ENCODE peak calls at places on chromosomes 5 and 9, in four cellular contexts. E is fibroblast of lung, J is spleen, G is psoas muscle. P is an unnamed sample.

GRCh38 chr9:84759300-84759750 is 89.8 kb downstream of the NTRK2 start:
- DNase-seq in G (no peak), J (no peak), E (no peak), P (no peak)

GRCh38 chr5:169686137-169686536 is 49.1 kb downstream of the DOCK2 start:
- DNase-seq in J (no peak), E (no peak), G (no peak), P (no peak)

GRCh38 chr9:109518621-109519335 is 20.7 kb upstream of the PTPN3 start:
- DNase-seq in J (no peak), G (no peak), E (no peak), P (no peak)

GRCh38 chr5:125372694-125373621 is 626.5 kb upstream of the ZNF608 start:
- DNase-seq in J (no peak), G (no peak), E (peak; percentile 81), P (no peak)

GRCh38 chr9:18238254-18238653 is 235.7 kb upstream of the ADAMTSL1 start:
- DNase-seq in J (no peak), E (peak; percentile 76), G (no peak), P (no peak)

GRCh38 chr9:33924978-33925797 is 108.2 kb downstream of the UBE2R2 start:
- DNase-seq in E (peak; percentile 41), G (no peak), J (no peak), P (peak; percentile 63)

GRCh38 chr5:81245871-81246235 is 12.7 kb downstream of the CKMT2 start:
- DNase-seq in J (no peak), E (no peak), G (no peak), P (no peak)

GRCh38 chr9:109455391-109455790 is 42.7 kb downstream of the PTPN3 start:
- DNase-seq in E (no peak), G (no peak), J (no peak), P (no peak)

GRCh38 chr5:1315709-1316587 is 21.1 kb upstream of the TERT start:
- DNase-seq in G (peak; percentile 53), E (no peak), J (peak; percentile 84), P (peak; percentile 93)

GRCh38 chr9:116687762-116688160 is 656 bp downstream of the TRIM32 start:
- DNase-seq in J (no peak), E (no peak), G (no peak), P (peak; percentile 20)

GRCh38 chr9:78879324-78880100 is 582.6 kb downstream of the PSAT1 start:
- DNase-seq in G (no peak), E (no peak), J (no peak), P (no peak)

GRCh38 chr5:117103703-117104102 is 529.1 kb upstream of the SEMA6A start:
- DNase-seq in E (no peak), G (no peak), J (no peak), P (no peak)

GRCh38 chr9:129177791-129178578 is at the start of gene IER5L:
- DNase-seq in G (peak; percentile 97), J (peak; percentile 97), E (peak; percentile 91), P (peak; percentile 95)

GRCh38 chr5:173746050-173746449 is 129.6 kb upstream of the BOD1 start:
- DNase-seq in E (peak; percentile 68), G (no peak), J (no peak), P (no peak)

GRCh38 chr5:79236364-79236969 is 536 bp downstream of the JMY start:
- DNase-seq in E (peak; percentile 43), G (no peak), J (no peak), P (no peak)

GRCh38 chr9:13445123-13445522 is 165.6 kb upstream of the MPDZ start:
- DNase-seq in G (peak; percentile 27), J (no peak), E (peak; percentile 27), P (no peak)

GRCh38 chr5:150263801-150264621 is 25.6 kb downstream of the CAMK2A start:
- DNase-seq in E (peak; percentile 92), G (peak; percentile 65), J (no peak), P (no peak)

GRCh38 chr5:17056056-17056690 is 120.1 kb upstream of the MYO10 start:
- DNase-seq in E (peak; percentile 66), G (no peak), J (no peak), P (peak; percentile 83)

GRCh38 chr5:56633950-56634349 is 181.4 kb upstream of the MAP3K1 start:
- DNase-seq in J (no peak), G (no peak), E (no peak), P (no peak)

GRCh38 chr5:132446621-132447020 is 44.0 kb downstream of the IRF1 start:
- DNase-seq in G (peak; percentile 87), E (peak; percentile 62), J (no peak), P (peak; percentile 46)

GRCh38 chr5:173329370-173330150 is 1.3 kb upstream of the STC2 start:
- DNase-seq in E (no peak), G (no peak), J (no peak), P (no peak)

GRCh38 chr5:180602481-180603075 is 11.3 kb upstream of the SCGB3A1 start:
- DNase-seq in E (no peak), G (peak; percentile 16), J (no peak), P (no peak)

GRCh38 chr5:114999176-114999575 is 170.5 kb downstream of the TRIM36 start:
- DNase-seq in J (no peak), E (no peak), G (peak; percentile 48), P (no peak)

GRCh38 chr5:86968311-86968753 is 299.4 kb upstream of the RASA1 start:
- DNase-seq in E (peak; percentile 80), J (no peak), G (peak; percentile 39), P (no peak)

GRCh38 chr5:27494845-27495244 is 456.5 kb upstream of the CDH9 start:
- DNase-seq in E (peak; percentile 38), G (no peak), J (no peak), P (no peak)

GRCh38 chr9:110443146-110443877 is 105.6 kb upstream of the TXNDC8 start:
- DNase-seq in E (peak; percentile 76), J (no peak), G (no peak), P (no peak)

GRCh38 chr9:2984481-2984880 is 140.6 kb upstream of the PUM3 start:
- DNase-seq in G (no peak), J (no peak), E (no peak), P (no peak)

GRCh38 chr5:163565931-163566608 is 60.7 kb downstream of the MAT2B start:
- DNase-seq in J (peak; percentile 79), E (peak; percentile 35), G (no peak), P (peak; percentile 57)

GRCh38 chr9:91340395-91340794 is 21.3 kb downstream of the AUH start:
- DNase-seq in E (no peak), J (no peak), G (no peak), P (no peak)

GRCh38 chr9:116144038-116144437 is 9.6 kb upstream of the PAPPA start:
- DNase-seq in G (no peak), J (no peak), E (peak; percentile 85), P (no peak)

GRCh38 chr5:14581891-14582796 is 552 bp downstream of the OTULINL start:
- DNase-seq in J (peak; percentile 96), E (peak; percentile 21), G (peak; percentile 72), P (peak; percentile 79)

GRCh38 chr9:137493163-137494103 is 34.3 kb upstream of the NSMF start:
- DNase-seq in G (no peak), J (peak; percentile 68), E (peak; percentile 5), P (no peak)

GRCh38 chr5:96823060-96823459 is 15.3 kb upstream of the ERAP1 start:
- DNase-seq in J (no peak), E (no peak), G (no peak), P (no peak)

GRCh38 chr5:172661536-172661935 is 20.5 kb downstream of the NEURL1B start:
- DNase-seq in J (peak; percentile 36), G (no peak), E (no peak), P (no peak)

GRCh38 chr9:13110766-13111400 is 168.6 kb downstream of the MPDZ start:
- DNase-seq in G (peak; percentile 58), E (peak; percentile 38), J (no peak), P (no peak)

GRCh38 chr5:83118471-83118870 is 41.1 kb downstream of the XRCC4 start:
- DNase-seq in J (no peak), G (no peak), E (no peak), P (no peak)
- H3K4me1 ChIP-seq in J (no peaks in the 10 kb centered on the region), G (no peaks in the 10 kb centered on the region), E (no peaks in the 10 kb centered on the region), P (no peaks in the 10 kb centered on the region)

GRCh38 chr5:142551242-142552067 is 134.4 kb downstream of the FGF1 start:
- DNase-seq in E (no peak), J (no peak), G (no peak), P (peak; percentile 20)

GRCh38 chr5:142550471-142550870 is 135.4 kb downstream of the FGF1 start:
- DNase-seq in G (no peak), J (no peak), E (no peak), P (no peak)

GRCh38 chr5:142549834-142550233 is 136.1 kb downstream of the FGF1 start:
- DNase-seq in G (no peak), E (no peak), J (no peak), P (no peak)

GRCh38 chr5:142547445-142548374 is 138.2 kb downstream of the FGF1 start:
- DNase-seq in J (no peak), G (no peak), E (no peak), P (no peak)

DNA sequence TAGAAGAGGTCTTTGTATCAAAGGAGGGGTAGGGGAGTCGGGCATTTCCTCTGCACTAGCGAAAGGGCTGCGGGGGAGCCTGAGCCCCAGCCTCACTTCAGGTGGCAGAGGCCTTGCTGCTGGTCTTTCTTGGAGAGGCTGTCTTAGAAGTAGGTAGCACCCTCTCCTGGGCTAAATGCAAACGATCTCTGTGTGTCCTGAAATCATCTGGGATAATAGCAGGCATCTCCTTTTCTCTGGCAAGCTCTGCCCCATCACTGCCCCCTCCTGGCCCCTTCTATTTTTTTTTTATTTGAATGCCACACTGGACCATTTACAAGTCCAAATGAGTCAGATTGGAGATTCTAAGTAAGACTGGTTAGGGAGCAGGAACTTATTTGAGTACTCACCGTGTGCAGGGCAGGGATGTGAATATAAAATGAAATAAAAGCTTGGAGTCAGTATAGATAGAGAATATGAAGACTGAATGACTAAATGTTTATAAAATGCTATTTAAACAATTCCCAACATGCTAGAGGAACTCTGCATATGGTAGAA is 137.1 kb downstream of the FGF1 start:
- DNase-seq in J (no peak), G (no peak), E (peak; percentile 92), P (peak; percentile 88)
- H3K4me3 ChIP-seq in J (no peak overlapping the region), G (no peak overlapping the region), E (no peak overlapping the region), P (no peak overlapping the region)

GRCh38 chr5:102796014-102796413 is 40.9 kb downstream of the PAM start:
- DNase-seq in J (no peak), G (no peak), E (no peak), P (no peak)

GRCh38 chr5:102794047-102794446 is 38.9 kb downstream of the PAM start:
- DNase-seq in J (no peak), E (no peak), G (no peak), P (no peak)

GRCh38 chr5:102794677-102795331 is 39.7 kb downstream of the PAM start:
- DNase-seq in J (no peak), G (no peak), E (no peak), P (no peak)

GRCh38 chr5:102796481-102796880 is 41.4 kb downstream of the PAM start:
- DNase-seq in G (no peak), J (no peak), E (no peak), P (peak; percentile 48)

GRCh38 chr5:102795546-102795945 is 40.4 kb downstream of the PAM start:
- DNase-seq in J (no peak), G (no peak), E (no peak), P (no peak)
- H3K4me1 ChIP-seq in J (peaks cover 6% of the 10 kb centered on the region), G (peaks cover 61% of the 10 kb centered on the region), E (no peaks in the 10 kb centered on the region), P (no peaks in the 10 kb centered on the region)

GRCh38 chr5:139341187-139341688 is 416 bp upstream of the PAIP2 start:
- DNase-seq in G (no peak), J (no peak), E (no peak), P (no peak)
- H3K4me3 ChIP-seq in G (peak overlapping the region; percentile 98), J (peak overlapping the region; percentile 81), E (peak overlapping the region; percentile 48), P (peak overlapping the region; percentile 99)

GRCh38 chr5:55104036-55104767 is 1.8 kb downstream of the GZMA start:
- DNase-seq in G (no peak), J (no peak), E (no peak), P (no peak)
- H3K4me1 ChIP-seq in G (no peaks in the 10 kb centered on the region), J (no peaks in the 10 kb centered on the region), E (no peaks in the 10 kb centered on the region), P (no peaks in the 10 kb centered on the region)

P was measured in small intestine.